ENCODE peak calls at places on chromosomes 7 and 10, in four cellular contexts. C is heart right ventricle, Z is GM23338, H is psoas muscle. B is an unnamed sample. For H3K4me1, the result is how much of the 10 kb centered on the place peaks cover.

GRCh38 chr10:35377050-35377723 is 40.9 kb downstream of the CCNY start:
- DNase-seq in Z (no peak), C (no peak), H (no peak), B (no peak)

GRCh38 chr10:29619273-29619672 is 15.5 kb downstream of the SVIL start:
- DNase-seq in Z (no peak), H (no peak), C (no peak), B (no peak)

GRCh38 chr10:12077580-12078180 is 8.9 kb downstream of the DHTKD1 start:
- DNase-seq in Z (no peak), C (no peak), H (no peak), B (no peak)

GRCh38 chr10:7933262-7933661 is 115.0 kb downstream of the TAF3 start:
- DNase-seq in H (no peak), Z (no peak), C (no peak), B (no peak)

GRCh38 chr7:43636093-43636492 is 53.2 kb downstream of the STK17A start:
- DNase-seq in C (no peak), Z (no peak), H (no peak), B (no peak)

GRCh38 chr7:2757904-2758672 is 70.1 kb downstream of the AMZ1 start:
- DNase-seq in Z (no peak), H (peak), C (no peak), B (peak)

GRCh38 chr7:114789942-114790341 is 132.0 kb upstream of the MDFIC start:
- DNase-seq in Z (no peak), H (no peak), C (no peak), B (no peak)

GRCh38 chr7:117068511-117069155 is 115.3 kb downstream of the ST7 start:
- DNase-seq in Z (peak), H (no peak), C (no peak), B (peak)

GRCh38 chr10:118918116-118918515 is 111.4 kb upstream of the NANOS1 start:
- DNase-seq in C (no peak), H (no peak), Z (no peak), B (no peak)

GRCh38 chr10:3067045-3067858 is at the start of gene PFKP:
- DNase-seq in Z (peak), C (peak), H (peak), B (peak)

GRCh38 chr7:24965831-24966708 is 13.9 kb downstream of the OSBPL3 start:
- DNase-seq in Z (peak), H (no peak), C (no peak), B (no peak)

GRCh38 chr10:104076743-104077160 is 8.9 kb downstream of the COL17A1 start:
- DNase-seq in H (peak), Z (peak), C (peak), B (peak)

GRCh38 chr10:110215751-110216150 is 8.3 kb downstream of the MXI1 start:
- DNase-seq in C (no peak), H (no peak), Z (no peak), B (no peak)

GRCh38 chr7:28330384-28331070 is 81.8 kb upstream of the CREB5 start:
- DNase-seq in H (no peak), C (no peak), Z (no peak), B (no peak)

GRCh38 chr10:45560262-45560661 is 112.3 kb downstream of the ZFAND4 start:
- DNase-seq in H (no peak), Z (no peak), C (no peak), B (no peak)

GRCh38 chr10:102753724-102754123 is 10.0 kb downstream of the WBP1L start:
- DNase-seq in H (no peak), Z (no peak), C (no peak), B (no peak)

GRCh38 chr10:107686095-107686494 is 521.6 kb upstream of the SORCS1 start:
- DNase-seq in C (no peak), Z (no peak), H (peak), B (no peak)
- H3K4me1 ChIP-seq in C (under half), Z (under half), H (under half), B (under half)

GRCh38 chr10:112805701-112806100 is 144.3 kb upstream of the TCF7L2 start:
- DNase-seq in C (no peak), H (no peak), Z (no peak), B (no peak)
- H3K27ac ChIP-seq in C (no peak), H (no peak), Z (no peak), B (no peak)

DNA sequence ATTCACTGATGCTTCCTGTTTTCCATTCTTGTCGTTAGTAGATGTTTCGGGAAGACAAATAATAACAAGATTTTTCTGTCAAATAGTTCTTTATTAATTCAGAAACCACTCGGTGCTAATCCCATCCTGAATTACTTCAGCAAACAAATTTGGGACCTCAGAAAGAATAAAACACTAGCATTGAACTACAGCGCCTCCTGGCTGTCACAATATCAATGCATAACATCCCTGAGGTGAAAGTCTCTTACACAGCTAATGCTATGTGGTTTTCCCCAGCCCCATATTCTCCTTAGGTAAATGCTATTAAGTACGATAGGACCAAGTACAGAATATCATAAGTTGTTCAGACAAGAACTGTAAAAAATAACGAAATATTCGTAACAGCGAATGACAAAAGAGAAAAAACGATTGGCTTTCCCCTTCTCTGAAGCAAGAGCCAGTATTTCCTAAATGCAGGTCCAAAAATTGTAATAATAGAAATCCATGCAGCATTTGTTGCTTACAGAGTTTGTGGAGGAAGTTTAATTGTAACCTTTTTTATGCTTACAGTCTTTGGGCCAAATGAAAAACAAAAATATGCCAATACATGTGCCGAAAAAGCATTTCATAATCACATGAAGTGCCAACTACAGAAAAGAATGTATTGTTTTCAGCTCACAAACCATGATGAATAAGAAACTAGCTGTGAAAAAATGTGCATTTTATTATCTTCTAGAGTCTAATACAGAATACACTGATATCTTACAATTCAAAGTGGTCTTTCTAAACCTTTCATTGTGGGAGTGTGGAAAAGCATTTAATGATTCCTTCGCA is 47.3 kb downstream of the MYPN start:
- DNase-seq in Z (peak), C (no peak), H (no peak), B (peak)
- H3K4me1 ChIP-seq in Z (under half), C (under half), H (under half), B (under half)

DNA sequence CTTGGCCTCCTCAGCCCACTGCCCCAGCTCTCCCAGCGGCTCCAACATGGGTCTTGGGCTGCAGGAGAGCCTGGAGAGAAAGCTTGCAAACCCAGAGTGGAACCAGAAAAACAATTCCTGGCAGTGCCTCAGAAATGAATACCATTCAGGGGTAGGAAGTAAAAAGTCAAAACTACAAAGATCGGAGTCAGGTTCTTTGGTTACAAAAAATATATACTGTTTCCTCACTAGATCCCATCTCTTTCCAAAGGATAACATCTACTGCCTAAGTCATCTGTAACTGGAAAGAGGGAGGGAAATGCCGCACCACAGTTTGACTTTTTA is 14.9 kb downstream of the CREB3L2 start:
- DNase-seq in Z (no peak), C (no peak), H (no peak), B (no peak)
- H3K27ac ChIP-seq in Z (no peak), C (no peak), H (peak), B (no peak)